ENCODE peak calls at places on chromosomes 4 and X, in four cellular contexts. V, T, U and N are unnamed samples.

GRCh38 chr4:140906984-140907962 is 151.1 kb upstream of the TBC1D9 start:
- DNase-seq in V (no peak), T (no peak), U (no peak), N (no peak)

GRCh38 chr4:70913947-70914445 is 11.8 kb downstream of the MOB1B start:
- DNase-seq in V (no peak), T (peak; percentile 25), U (no peak), N (peak; percentile 62)

GRCh38 chr4:148542922-148543623 is 100.9 kb upstream of the NR3C2 start:
- DNase-seq in V (no peak), T (no peak), U (no peak), N (no peak)

GRCh38 chr4:16608123-16608522 is 290.3 kb downstream of the LDB2 start:
- DNase-seq in V (no peak), T (peak; percentile 30), U (no peak), N (no peak)

GRCh38 chrX:64805683-64806082 is 170.6 kb downstream of the ZC4H2 start:
- DNase-seq in V (no peak), T (no peak), U (no peak), N (no peak)

GRCh38 chr4:85367815-85368214 is 107.1 kb upstream of the ARHGAP24 start:
- DNase-seq in V (peak; percentile 19), T (peak; percentile 49), U (no peak), N (no peak)

GRCh38 chr4:89797117-89797516 is 39.8 kb downstream of the SNCA start:
- DNase-seq in V (no peak), T (no peak), U (no peak), N (peak; percentile 94)

GRCh38 chr4:103098746-103099421 is 750 bp downstream of the BDH2 start:
- DNase-seq in V (no peak), T (peak; percentile 4), U (no peak), N (peak; percentile 33)

GRCh38 chr4:70737006-70737405 is 15.2 kb downstream of the RUFY3 start:
- DNase-seq in V (no peak), T (no peak), U (peak; percentile 35), N (no peak)

GRCh38 chr4:180827193-180827592 is 1416.0 kb upstream of the TENM3 start:
- DNase-seq in V (no peak), T (peak; percentile 12), U (no peak), N (peak; percentile 33)

GRCh38 chr4:8540072-8540471 is 40.1 kb upstream of the GPR78 start:
- DNase-seq in V (no peak), T (no peak), U (no peak), N (no peak)

GRCh38 chrX:115968436-115969252 is 201.9 kb upstream of the AGTR2 start:
- DNase-seq in V (peak; percentile 87), T (peak; percentile 90), U (no peak), N (peak; percentile 30)

GRCh38 chrX:100874240-100874798 is at the start of gene NOX1:
- DNase-seq in V (no peak), T (no peak), U (no peak), N (no peak)

GRCh38 chr4:142350886-142351285 is 495.2 kb downstream of the INPP4B start:
- DNase-seq in V (no peak), T (no peak), U (no peak), N (no peak)

GRCh38 chrX:136822337-136823095 is 41.8 kb upstream of the ARHGEF6 start:
- DNase-seq in V (no peak), T (no peak), U (no peak), N (no peak)

GRCh38 chr4:835148-836002 is 9.4 kb upstream of the CPLX1 start:
- DNase-seq in V (no peak), T (no peak), U (no peak), N (no peak)

GRCh38 chr4:3516061-3516835 is 16.0 kb downstream of the LRPAP1 start:
- DNase-seq in V (no peak), T (no peak), U (no peak), N (no peak)

GRCh38 chr4:127055349-127055748 is 577.4 kb upstream of the INTU start:
- DNase-seq in V (no peak), T (no peak), U (no peak), N (peak; percentile 88)

GRCh38 chrX:40202456-40202855 is 104.7 kb upstream of the BCOR start:
- DNase-seq in V (no peak), T (no peak), U (no peak), N (no peak)

GRCh38 chr4:152850377-152850776 is 70.6 kb downstream of the ARFIP1 start:
- DNase-seq in V (peak; percentile 4), T (peak; percentile 86), U (peak; percentile 71), N (peak; percentile 53)

GRCh38 chr4:76526585-76526990 is 91.6 kb downstream of the SHROOM3 start:
- DNase-seq in V (peak; percentile 13), T (no peak), U (no peak), N (no peak)

GRCh38 chr4:156933633-156934258 is 37.9 kb downstream of the PDGFC start:
- DNase-seq in V (no peak), T (no peak), U (no peak), N (peak; percentile 82)

GRCh38 chrX:36414056-36414455 is 494.5 kb downstream of the CFAP47 start:
- DNase-seq in V (no peak), T (no peak), U (no peak), N (no peak)

GRCh38 chr4:183816077-183816476 is 89.0 kb upstream of the STOX2 start:
- DNase-seq in V (no peak), T (no peak), U (no peak), N (no peak)

GRCh38 chr4:15349426-15349825 is 78.4 kb upstream of the C1QTNF7 start:
- DNase-seq in V (no peak), T (no peak), U (no peak), N (no peak)

GRCh38 chr4:23981328-23981727 is 91.5 kb upstream of the PPARGC1A start:
- DNase-seq in V (no peak), T (no peak), U (no peak), N (peak; percentile 69)

GRCh38 chrX:123924181-123924580 is 37.3 kb upstream of the STAG2 start:
- DNase-seq in V (no peak), T (peak; percentile 72), U (no peak), N (no peak)

GRCh38 chrX:155086202-155086840 is 15.0 kb downstream of the BRCC3 start:
- DNase-seq in V (peak; percentile 66), T (peak; percentile 72), U (peak; percentile 44), N (peak; percentile 39)

GRCh38 chrX:66677430-66677829 is 38.6 kb upstream of the EDA2R start:
- DNase-seq in V (no peak), T (no peak), U (no peak), N (peak; percentile 39)

GRCh38 chr4:52996261-52997131 is 134.4 kb downstream of the RASL11B start:
- DNase-seq in V (no peak), T (no peak), U (no peak), N (peak; percentile 64)

GRCh38 chr4:73593631-73594241 is 26.5 kb downstream of the RASSF6 start:
- DNase-seq in V (peak; percentile 27), T (peak; percentile 43), U (peak; percentile 61), N (no peak)

GRCh38 chr4:56575820-56576429 is 70.3 kb downstream of the ARL9 start:
- DNase-seq in V (peak; percentile 5), T (peak; percentile 41), U (peak; percentile 39), N (peak; percentile 74)

DNA sequence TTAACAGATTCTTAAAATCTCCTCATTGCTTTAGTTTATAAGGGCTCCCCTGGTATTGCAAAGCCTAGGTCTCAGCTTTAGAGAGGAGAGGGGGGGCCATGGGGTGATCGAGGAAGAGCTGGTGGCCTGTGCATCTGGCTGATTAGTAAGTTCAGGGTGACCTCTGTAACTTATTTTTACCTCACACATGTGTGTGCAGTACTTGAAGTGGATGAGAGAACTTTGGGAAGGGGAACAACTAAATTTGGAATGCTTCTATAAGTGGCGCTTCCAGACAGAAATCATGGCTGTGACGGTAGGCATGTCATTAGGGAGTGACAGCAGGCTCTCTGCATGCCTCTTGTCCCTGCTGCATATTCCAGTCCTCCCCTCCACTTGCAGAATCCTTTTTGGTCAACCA is 41.9 kb downstream of the FRAS1 start:
- DNase-seq in V (no peak), T (no peak), U (no peak), N (no peak)
- H3K27ac ChIP-seq in V (no peak overlapping the region), T (peak overlapping the region; percentile 72), U (no peak overlapping the region), N (no peak overlapping the region)

DNA sequence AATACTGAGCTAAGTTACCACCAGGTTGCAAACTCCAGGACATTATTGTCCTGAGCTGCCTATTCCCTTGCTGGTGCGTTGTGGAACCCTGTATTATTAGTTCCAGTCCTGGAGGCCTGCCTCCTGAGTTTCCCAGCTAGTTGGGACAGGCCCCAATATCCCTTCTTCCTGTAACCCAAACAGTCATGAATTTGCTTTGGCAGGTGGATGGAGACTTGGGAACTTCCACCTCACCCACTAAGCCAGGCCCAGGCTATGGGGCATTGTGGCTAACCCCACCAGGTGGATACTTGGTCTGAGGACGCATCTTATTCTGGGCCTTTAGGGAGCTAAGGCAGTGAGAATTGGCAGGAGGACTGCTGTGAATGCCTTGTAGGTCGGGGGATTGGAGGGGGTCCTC is 5.0 kb downstream of the RBM3 start:
- DNase-seq in V (no peak), T (no peak), U (no peak), N (no peak)
- H3K4me2 ChIP-seq in V (no peak overlapping the region), T (no peak overlapping the region), U (no peak overlapping the region), N (no peak overlapping the region)

GRCh38 chr4:41930139-41930831 is 4.9 kb upstream of the TMEM33 start:
- DNase-seq in V (no peak), T (no peak), U (no peak), N (no peak)

GRCh38 chr4:41932988-41933387 is 2.2 kb upstream of the TMEM33 start:
- DNase-seq in V (no peak), T (no peak), U (no peak), N (no peak)

GRCh38 chr4:41934813-41935651 is at the start of gene TMEM33:
- DNase-seq in V (peak; percentile 85), T (peak; percentile 96), U (peak; percentile 90), N (peak; percentile 86)

GRCh38 chr4:41935652-41936021 is 408 bp downstream of the TMEM33 start:
- DNase-seq in V (no peak), T (no peak), U (peak; percentile 28), N (peak; percentile 24)

GRCh38 chr4:41933997-41934812 is 1.0 kb upstream of the TMEM33 start:
- DNase-seq in V (no peak), T (peak; percentile 57), U (no peak), N (no peak)
- H3K27ac ChIP-seq in V (no peak overlapping the region), T (no peak overlapping the region), U (no peak overlapping the region), N (no peak overlapping the region)

GRCh38 chrX:54045563-54046228 is 1.4 kb upstream of the PHF8 start:
- DNase-seq in V (peak; percentile 7), T (no peak), U (no peak), N (no peak)
- H3K4me2 ChIP-seq in V (no peak overlapping the region), T (peak overlapping the region; percentile 74), U (peak overlapping the region; percentile 94), N (no peak overlapping the region)

DNA sequence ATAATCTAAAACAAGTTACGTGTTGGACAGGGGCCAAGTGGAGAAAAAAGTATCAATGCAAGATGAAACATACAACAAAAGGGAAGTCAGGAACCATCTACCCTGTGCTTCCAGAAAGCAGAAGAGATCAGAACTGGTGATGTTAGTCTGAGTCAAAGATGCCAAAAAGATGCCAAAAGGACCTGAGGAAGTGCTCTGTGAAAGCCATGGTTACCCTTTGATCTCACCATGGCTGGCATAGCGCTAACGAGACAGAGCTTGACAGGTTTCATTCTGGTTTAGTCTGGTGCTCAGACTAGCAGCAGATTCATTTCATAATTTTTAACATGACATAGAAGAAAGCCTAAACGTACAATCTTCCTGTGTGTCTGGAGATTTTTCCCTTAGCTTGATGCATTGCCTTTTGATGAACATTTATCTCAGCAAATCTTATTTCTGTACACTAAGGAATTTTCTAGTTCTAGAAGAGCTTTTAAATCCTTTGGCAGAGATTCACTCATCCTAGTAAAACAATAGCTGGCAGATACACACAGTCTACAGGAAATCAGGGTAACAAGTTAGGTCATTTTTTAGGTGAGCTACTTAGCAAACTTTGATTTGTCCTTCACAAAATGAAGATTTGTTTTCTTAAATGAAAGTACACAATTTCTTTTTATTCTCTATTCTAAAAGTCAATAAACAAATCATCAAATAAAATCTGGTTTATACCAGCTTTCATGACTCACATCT is 87.7 kb downstream of the COL25A1 start:
- DNase-seq in V (no peak), T (no peak), U (no peak), N (peak; percentile 6)
- H3K27ac ChIP-seq in V (no peak overlapping the region), T (no peak overlapping the region), U (no peak overlapping the region), N (no peak overlapping the region)

GRCh38 chr4:5857199-5857598 is 35.7 kb downstream of the CRMP1 start:
- DNase-seq in V (no peak), T (no peak), U (no peak), N (no peak)
- H3K4me2 ChIP-seq in V (no peak overlapping the region), T (no peak overlapping the region), U (no peak overlapping the region), N (no peak overlapping the region)